ENCODE peak calls at places on chromosomes 2 and 18, in eight cellular contexts. S, M, Z, A, Y, I, T and L are unnamed samples.
A peak's percentile ranks its signal among the peaks of the same experiment; 100 is the strongest.

GRCh38 chr2:55056024-55056521 is 5.8 kb upstream of the RTN4 start:
- DNase-seq in Y (no peak), I (no peak), M (no peak), S (peak; percentile 32), Z (no peak), A (no peak), T (peak; percentile 49), L (no peak)

GRCh38 chr2:240280621-240281020 is 140.2 kb upstream of the OTOS start:
- DNase-seq in Y (no peak), S (no peak), M (no peak), A (no peak), Z (no peak), I (no peak), T (no peak), L (no peak)

GRCh38 chr2:96692094-96692971 is 47.5 kb downstream of the LMAN2L start:
- DNase-seq in S (no peak), I (no peak), T (no peak), A (peak; percentile 50), M (no peak), Z (no peak), Y (no peak), L (peak; percentile 75)

GRCh38 chr2:23401427-23402204 is 16.6 kb downstream of the KLHL29 start:
- DNase-seq in M (no peak), Z (no peak), A (no peak), I (no peak), T (no peak), S (no peak), Y (no peak), L (no peak)

GRCh38 chr2:154350911-154351310 is 347.6 kb upstream of the KCNJ3 start:
- DNase-seq in M (no peak), I (no peak), A (no peak), Y (no peak), Z (no peak), T (no peak), S (no peak), L (no peak)

GRCh38 chr2:173511942-173512341 is 157.3 kb downstream of the CDCA7 start:
- DNase-seq in S (peak; percentile 53), A (no peak), Z (no peak), I (no peak), Y (no peak), T (no peak), M (no peak), L (no peak)

GRCh38 chr2:217360781-217361485 is 501.1 kb upstream of the TNP1 start:
- DNase-seq in I (peak; percentile 25), M (no peak), Z (no peak), S (no peak), T (no peak), A (peak; percentile 84), Y (no peak), L (no peak)

GRCh38 chr2:1528273-1529064 is 115.2 kb downstream of the TPO start:
- DNase-seq in A (no peak), I (no peak), M (no peak), Z (no peak), S (no peak), T (no peak), Y (no peak), L (no peak)

GRCh38 chr18:34550156-34550555 is 159.9 kb upstream of the DTNA start:
- DNase-seq in S (no peak), I (no peak), T (no peak), M (no peak), Y (no peak), A (no peak), Z (no peak), L (no peak)

GRCh38 chr2:88216641-88217040 is 46.5 kb downstream of the THNSL2 start:
- DNase-seq in Y (no peak), M (no peak), T (no peak), Z (no peak), I (no peak), A (no peak), S (peak; percentile 23), L (no peak)

GRCh38 chr18:59697236-59697932 is at the start of gene CCBE1:
- DNase-seq in M (peak; percentile 46), A (peak; percentile 85), I (peak; percentile 70), T (peak; percentile 63), Z (peak; percentile 44), S (peak; percentile 86), Y (no peak), L (peak; percentile 47)
- TF ChIP-seq POLR2AphosphoS5 in M (no peak), A (peak; percentile 81), I (no peak), T (no peak), Z (no peak), S (no peak), Y (no peak), L (no peak)

GRCh38 chr2:27184115-27184514 is 27.7 kb upstream of the ATRAID start:
- DNase-seq in Z (no peak), S (no peak), T (no peak), Y (no peak), M (no peak), A (no peak), I (no peak), L (no peak)

GRCh38 chr2:27189989-27190388 is 21.9 kb upstream of the ATRAID start:
- DNase-seq in S (no peak), M (no peak), Y (no peak), A (no peak), T (no peak), I (no peak), Z (no peak), L (no peak)

GRCh38 chr2:27182346-27182745 is 29.5 kb upstream of the ATRAID start:
- DNase-seq in I (no peak), A (no peak), T (no peak), M (no peak), Z (no peak), Y (no peak), S (no peak), L (no peak)

GRCh38 chr2:27186613-27187345 is 25.1 kb upstream of the ATRAID start:
- DNase-seq in M (no peak), I (no peak), A (no peak), T (no peak), Y (no peak), S (no peak), Z (no peak), L (no peak)

GRCh38 chr2:27185331-27186026 is 26.4 kb upstream of the ATRAID start:
- DNase-seq in Y (no peak), I (no peak), A (peak; percentile 74), S (no peak), M (no peak), Z (no peak), T (no peak), L (peak; percentile 60)
- TF ChIP-seq POLR2AphosphoS5 in Y (peak; percentile 60), I (no peak), A (peak; percentile 12), S (no peak), M (no peak), Z (no peak), T (no peak), L (peak; percentile 64)

DNA sequence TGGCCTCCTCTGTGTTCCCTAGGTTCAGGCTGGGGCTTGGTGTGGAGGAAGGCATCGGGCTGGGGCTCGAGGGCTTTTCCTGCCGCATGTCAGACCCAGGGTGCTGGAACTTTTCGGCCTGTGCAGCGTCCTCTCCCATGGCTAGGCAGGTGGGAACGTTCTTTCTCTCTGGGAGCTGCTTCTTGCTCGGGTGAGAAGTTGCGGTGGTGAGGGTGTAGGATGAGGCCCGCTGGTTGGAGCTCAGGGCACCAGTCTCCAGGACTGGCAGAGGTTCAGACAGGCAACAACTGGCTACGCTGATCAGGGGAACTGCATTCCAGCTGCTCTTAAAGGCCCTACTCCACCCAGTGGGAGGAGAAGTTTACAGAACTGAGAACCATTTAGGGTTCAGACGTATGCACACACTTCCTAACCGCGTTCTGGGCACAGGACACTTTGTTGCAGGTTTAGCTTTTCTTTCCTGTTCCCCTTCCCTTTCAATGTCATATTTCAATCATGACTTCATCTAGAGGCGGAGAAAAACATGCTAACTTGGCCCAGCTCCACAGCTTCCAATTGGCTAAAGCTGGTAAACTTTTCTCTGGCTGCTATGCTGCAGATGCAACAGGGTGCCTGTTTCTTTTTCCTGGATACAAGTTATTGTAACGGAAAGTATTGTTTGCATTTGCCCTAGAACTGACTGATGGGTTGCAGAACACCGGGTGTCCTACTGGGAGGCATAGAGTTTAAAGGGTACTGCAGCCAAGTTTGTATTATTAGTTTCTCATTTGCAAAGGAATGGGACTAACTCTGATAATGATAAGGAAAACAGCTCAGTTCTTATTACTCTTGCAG is at the start of gene CAVIN2:
- DNase-seq in Z (no peak), A (peak; percentile 90), S (no peak), M (no peak), I (no peak), Y (peak; percentile 49), T (peak; percentile 14), L (no peak)
- TF ChIP-seq POLR2AphosphoS5 in Z (no peak), A (peak; percentile 89), S (no peak), M (no peak), I (no peak), Y (peak; percentile 69), T (no peak), L (peak; percentile 96)

DNA sequence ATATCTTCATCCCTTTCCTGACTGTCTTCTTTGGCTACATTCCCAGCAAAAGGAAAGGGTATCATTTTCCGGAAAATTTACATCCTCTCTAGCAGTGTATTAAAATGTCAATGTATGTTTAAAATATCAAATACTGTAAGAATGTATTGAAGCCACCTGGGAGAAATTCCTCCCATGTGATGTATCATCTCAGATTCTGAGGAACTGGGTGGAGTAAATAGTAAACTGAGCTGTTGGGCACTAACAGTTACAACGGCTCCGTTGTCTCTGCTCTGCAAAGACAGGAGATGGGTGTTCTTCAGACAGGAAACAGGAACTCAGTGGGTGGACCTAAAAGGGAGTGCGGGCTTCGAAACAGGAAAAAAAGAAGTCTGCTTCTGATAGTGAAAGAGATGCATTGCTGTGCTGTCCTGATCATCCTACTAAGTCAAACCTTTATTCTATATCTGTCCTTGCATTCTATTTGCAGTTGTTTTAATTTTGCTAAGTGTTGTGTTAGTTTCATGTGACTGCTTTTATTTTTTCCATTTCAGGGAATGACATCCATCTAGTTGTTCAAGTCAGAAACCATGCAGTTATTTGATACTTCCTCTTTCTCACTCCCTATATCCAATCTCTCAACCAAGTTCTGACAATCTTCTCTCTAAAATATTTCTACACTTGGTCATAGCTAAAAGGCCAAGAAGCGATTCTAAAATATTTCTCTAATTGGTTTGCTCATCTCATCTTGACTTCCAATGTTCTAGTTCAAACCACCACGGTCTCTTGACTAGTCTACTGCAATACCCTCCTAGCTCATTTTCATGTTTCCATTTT is 19.4 kb downstream of the DOK1 start:
- DNase-seq in T (no peak), Y (no peak), Z (no peak), I (no peak), M (no peak), A (no peak), S (no peak), L (no peak)
- TF ChIP-seq POLR2AphosphoS5 in T (no peak), Y (no peak), Z (no peak), I (peak; percentile 79), M (peak; percentile 44), A (no peak), S (no peak), L (no peak)

GRCh38 chr2:101149241-101150192 is 1.7 kb downstream of the TBC1D8 start:
- DNase-seq in A (no peak), M (no peak), Z (no peak), S (peak; percentile 32), Y (no peak), T (no peak), I (no peak), L (peak; percentile 26)
- TF ChIP-seq POLR2AphosphoS5 in A (no peak), M (no peak), Z (no peak), S (no peak), Y (no peak), T (no peak), I (no peak), L (no peak)

DNA sequence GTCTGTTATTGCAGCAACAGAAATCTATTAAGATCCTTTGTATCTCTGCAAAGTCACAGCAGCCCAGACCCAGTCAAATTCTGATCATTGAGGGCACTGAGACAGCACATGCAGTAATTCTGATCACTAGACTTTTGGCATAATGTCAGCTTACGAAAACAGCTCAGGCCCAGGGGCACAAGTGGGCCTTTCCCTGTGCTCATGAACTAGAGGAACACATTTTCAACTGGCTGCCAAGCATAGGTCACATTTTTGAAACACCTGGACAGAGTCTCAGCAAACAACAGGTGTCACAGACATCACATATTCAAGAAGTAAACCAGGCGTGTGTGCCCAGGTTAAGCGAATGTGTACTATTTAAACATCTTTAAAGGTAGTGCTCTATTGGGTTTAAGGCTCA is 13.7 kb downstream of the DOCK10 start:
- DNase-seq in M (no peak), Z (no peak), S (no peak), T (no peak), A (no peak), I (no peak), Y (no peak), L (no peak)
- TF ChIP-seq POLR2AphosphoS5 in M (no peak), Z (no peak), S (no peak), T (no peak), A (no peak), I (no peak), Y (no peak), L (no peak)